ENCODE peak calls at places on chromosomes 13 and 19, in five cellular contexts. One of them, this sample, is unnamed.

GRCh38 chr19:6238643-6239281 is 41.0 kb downstream of the MLLT1 start:
- DNase-seq in fibroblast of the aortic adventitia: peak
- DNase-seq in astrocyte of the spinal cord: peak
- DNase-seq in astrocyte: peak
- DNase-seq in cardiac muscle cell: no peak
- DNase-seq in this sample: no peak

GRCh38 chr13:98632971-98633370 is 56.1 kb upstream of the STK24 start:
- DNase-seq in astrocyte of the spinal cord: peak
- DNase-seq in cardiac muscle cell: no peak
- DNase-seq in astrocyte: no peak
- DNase-seq in fibroblast of the aortic adventitia: no peak
- DNase-seq in this sample: no peak

GRCh38 chr13:94243551-94243950 is 235.9 kb downstream of the DCT start:
- DNase-seq in fibroblast of the aortic adventitia: no peak
- DNase-seq in cardiac muscle cell: no peak
- DNase-seq in astrocyte: peak
- DNase-seq in astrocyte of the spinal cord: no peak
- DNase-seq in this sample: no peak

GRCh38 chr19:48715681-48716171 is 3.8 kb downstream of the MAMSTR start:
- DNase-seq in astrocyte of the spinal cord: no peak
- DNase-seq in fibroblast of the aortic adventitia: peak
- DNase-seq in astrocyte: no peak
- DNase-seq in cardiac muscle cell: no peak
- DNase-seq in this sample: no peak

GRCh38 chr13:107476068-107476467 is 739.3 kb downstream of the LIG4 start:
- DNase-seq in astrocyte of the spinal cord: no peak
- DNase-seq in fibroblast of the aortic adventitia: peak
- DNase-seq in cardiac muscle cell: no peak
- DNase-seq in astrocyte: peak
- DNase-seq in this sample: no peak

GRCh38 chr19:45999653-46000121 is 4.4 kb downstream of the CCDC61 start:
- DNase-seq in astrocyte: no peak
- DNase-seq in cardiac muscle cell: no peak
- DNase-seq in fibroblast of the aortic adventitia: peak
- DNase-seq in astrocyte of the spinal cord: no peak
- DNase-seq in this sample: no peak

GRCh38 chr13:28117689-28118377 is 17.5 kb upstream of the FLT3 start:
- DNase-seq in astrocyte: no peak
- DNase-seq in cardiac muscle cell: no peak
- DNase-seq in fibroblast of the aortic adventitia: peak
- DNase-seq in astrocyte of the spinal cord: no peak
- DNase-seq in this sample: no peak

GRCh38 chr13:83297591-83298305 is 584.5 kb downstream of the SLITRK1 start:
- DNase-seq in cardiac muscle cell: no peak
- DNase-seq in fibroblast of the aortic adventitia: no peak
- DNase-seq in astrocyte: no peak
- DNase-seq in astrocyte of the spinal cord: no peak
- DNase-seq in this sample: no peak

GRCh38 chr13:27353166-27353583 is 71.2 kb upstream of the GTF3A start:
- DNase-seq in astrocyte: peak
- DNase-seq in fibroblast of the aortic adventitia: peak
- DNase-seq in astrocyte of the spinal cord: peak
- DNase-seq in cardiac muscle cell: no peak
- DNase-seq in this sample: no peak

GRCh38 chr19:49333426-49334288 is 1.5 kb upstream of the CD37 start:
- DNase-seq in fibroblast of the aortic adventitia: no peak
- DNase-seq in astrocyte: no peak
- DNase-seq in astrocyte of the spinal cord: no peak
- DNase-seq in cardiac muscle cell: no peak
- DNase-seq in this sample: no peak

GRCh38 chr13:26184791-26185250 is 37.3 kb downstream of the RNF6 start:
- DNase-seq in astrocyte of the spinal cord: peak
- DNase-seq in fibroblast of the aortic adventitia: peak
- DNase-seq in astrocyte: peak
- DNase-seq in cardiac muscle cell: peak
- DNase-seq in this sample: peak

GRCh38 chr13:78409172-78409571 is 194.2 kb downstream of the POU4F1 start:
- DNase-seq in cardiac muscle cell: no peak
- DNase-seq in fibroblast of the aortic adventitia: no peak
- DNase-seq in astrocyte of the spinal cord: no peak
- DNase-seq in astrocyte: no peak
- DNase-seq in this sample: no peak

GRCh38 chr19:38648789-38649304 is 1.4 kb downstream of the ACTN4 start:
- DNase-seq in fibroblast of the aortic adventitia: no peak
- DNase-seq in astrocyte of the spinal cord: no peak
- DNase-seq in astrocyte: no peak
- DNase-seq in cardiac muscle cell: no peak
- DNase-seq in this sample: no peak

GRCh38 chr13:114161644-114162532 is 17.2 kb upstream of the CFAP97D2 start:
- DNase-seq in astrocyte: peak
- DNase-seq in cardiac muscle cell: no peak
- DNase-seq in astrocyte of the spinal cord: no peak
- DNase-seq in fibroblast of the aortic adventitia: no peak
- DNase-seq in this sample: no peak

GRCh38 chr13:113084094-113084942 is 21.3 kb upstream of the F7 start:
- DNase-seq in astrocyte of the spinal cord: no peak
- DNase-seq in cardiac muscle cell: no peak
- DNase-seq in astrocyte: no peak
- DNase-seq in fibroblast of the aortic adventitia: no peak
- DNase-seq in this sample: no peak

GRCh38 chr19:2798733-2799132 is 13.4 kb downstream of the THOP1 start:
- DNase-seq in astrocyte: no peak
- DNase-seq in astrocyte of the spinal cord: no peak
- DNase-seq in fibroblast of the aortic adventitia: peak
- DNase-seq in cardiac muscle cell: peak
- DNase-seq in this sample: no peak

GRCh38 chr19:9531933-9532332 is 6.5 kb downstream of the ZNF426 start:
- DNase-seq in cardiac muscle cell: no peak
- DNase-seq in astrocyte of the spinal cord: no peak
- DNase-seq in fibroblast of the aortic adventitia: no peak
- DNase-seq in astrocyte: no peak
- DNase-seq in this sample: no peak

GRCh38 chr13:60571571-60571970 is 174.6 kb downstream of the TDRD3 start:
- DNase-seq in astrocyte of the spinal cord: no peak
- DNase-seq in cardiac muscle cell: no peak
- DNase-seq in fibroblast of the aortic adventitia: no peak
- DNase-seq in astrocyte: no peak
- DNase-seq in this sample: no peak
- H3K4me3 ChIP-seq in astrocyte of the spinal cord: no peak
- H3K4me3 ChIP-seq in cardiac muscle cell: no peak
- H3K4me3 ChIP-seq in fibroblast of the aortic adventitia: no peak
- H3K4me3 ChIP-seq in astrocyte: no peak
- H3K4me3 ChIP-seq in this sample: no peak

DNA sequence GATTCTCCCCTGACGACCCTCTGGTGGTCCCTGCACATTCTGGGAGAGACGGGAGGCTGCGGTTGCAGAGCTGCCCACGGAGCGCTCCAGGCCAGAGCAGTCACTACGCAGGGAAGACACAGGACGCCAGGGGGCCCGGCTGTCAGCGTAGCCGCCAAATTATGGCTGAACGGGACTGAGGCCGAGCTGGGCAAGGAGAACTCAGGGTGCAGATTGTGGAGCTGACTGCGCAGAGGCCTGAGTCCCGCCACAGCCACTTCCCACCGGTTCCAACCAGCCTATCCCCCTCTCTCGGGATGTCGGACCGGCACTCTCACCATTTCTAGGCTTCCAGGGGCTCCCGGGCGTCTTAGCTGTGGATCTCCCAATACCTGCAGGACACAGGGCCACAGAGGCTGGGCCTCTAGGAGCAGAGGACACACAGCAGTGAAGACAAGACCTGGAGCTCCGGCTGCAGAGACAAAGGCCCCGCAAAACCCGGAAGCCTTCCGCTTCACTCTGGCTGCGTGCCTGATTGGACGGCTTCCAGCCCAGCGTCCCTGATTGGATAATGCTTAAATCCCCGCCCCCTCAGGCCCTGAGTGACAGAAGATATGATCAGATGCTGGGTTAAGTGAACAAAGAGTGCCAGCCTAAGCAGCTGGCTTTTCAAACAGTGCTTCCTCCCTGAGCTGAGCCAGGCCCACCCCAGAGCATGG is at the start of gene ZNF737:
- DNase-seq in cardiac muscle cell: peak
- DNase-seq in astrocyte of the spinal cord: peak
- DNase-seq in astrocyte: peak
- DNase-seq in fibroblast of the aortic adventitia: peak
- DNase-seq in this sample: peak
- TF ChIP-seq CTCF in cardiac muscle cell: peak
- TF ChIP-seq CTCF in astrocyte of the spinal cord: peak
- TF ChIP-seq CTCF in astrocyte: no peak
- TF ChIP-seq CTCF in fibroblast of the aortic adventitia: peak
- TF ChIP-seq CTCF in this sample: peak

GRCh38 chr19:17266975-17267788 is at the start of gene BABAM1:
- DNase-seq in astrocyte: peak
- DNase-seq in astrocyte of the spinal cord: peak
- DNase-seq in fibroblast of the aortic adventitia: peak
- DNase-seq in cardiac muscle cell: peak
- DNase-seq in this sample: peak

GRCh38 chr19:17264641-17264979 is at the start of gene USHBP1:
- DNase-seq in fibroblast of the aortic adventitia: no peak
- DNase-seq in cardiac muscle cell: no peak
- DNase-seq in astrocyte of the spinal cord: no peak
- DNase-seq in astrocyte: no peak
- DNase-seq in this sample: no peak

GRCh38 chr19:17266026-17266425 is 1.2 kb upstream of the BABAM1 start:
- DNase-seq in astrocyte of the spinal cord: no peak
- DNase-seq in cardiac muscle cell: no peak
- DNase-seq in astrocyte: no peak
- DNase-seq in fibroblast of the aortic adventitia: no peak
- DNase-seq in this sample: no peak

GRCh38 chr19:17266589-17266974 is 661 bp upstream of the BABAM1 start:
- DNase-seq in fibroblast of the aortic adventitia: no peak
- DNase-seq in cardiac muscle cell: no peak
- DNase-seq in astrocyte: no peak
- DNase-seq in astrocyte of the spinal cord: no peak
- DNase-seq in this sample: no peak

GRCh38 chr19:17268754-17269153 is 1.5 kb downstream of the BABAM1 start:
- DNase-seq in cardiac muscle cell: no peak
- DNase-seq in astrocyte: no peak
- DNase-seq in astrocyte of the spinal cord: no peak
- DNase-seq in fibroblast of the aortic adventitia: no peak
- DNase-seq in this sample: no peak
- H3K4me3 ChIP-seq in cardiac muscle cell: no peak
- H3K4me3 ChIP-seq in astrocyte: no peak
- H3K4me3 ChIP-seq in astrocyte of the spinal cord: no peak
- H3K4me3 ChIP-seq in fibroblast of the aortic adventitia: no peak
- H3K4me3 ChIP-seq in this sample: peak

DNA sequence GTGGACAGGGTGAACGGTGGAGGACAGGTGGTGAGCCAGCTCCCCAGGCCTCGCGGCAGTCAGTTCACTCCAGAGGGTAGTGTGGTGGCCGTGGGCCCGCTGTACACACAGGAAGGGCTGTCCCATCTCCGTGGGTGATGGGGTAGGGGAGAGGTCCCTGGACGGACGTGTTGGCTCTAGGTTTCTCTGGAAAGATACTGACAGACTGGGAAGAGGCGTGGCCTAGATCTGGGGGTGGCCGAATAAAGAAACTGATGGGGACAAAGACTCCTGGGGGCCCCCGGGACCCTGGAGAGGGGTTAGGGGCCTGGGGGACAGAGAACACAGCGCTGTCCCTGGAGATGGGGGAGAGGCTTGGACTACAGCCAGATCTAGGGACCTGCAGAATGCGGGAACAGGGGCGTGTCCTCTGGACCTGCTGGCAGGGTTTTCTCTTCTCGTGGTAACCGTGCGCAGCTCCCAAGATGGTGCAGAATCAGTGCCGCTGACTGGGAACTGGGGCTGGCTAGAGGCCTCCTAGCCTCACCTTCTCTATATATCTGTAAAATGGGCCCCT is 4.0 kb upstream of the PRAM1 start:
- DNase-seq in cardiac muscle cell: no peak
- DNase-seq in astrocyte: no peak
- DNase-seq in fibroblast of the aortic adventitia: no peak
- DNase-seq in astrocyte of the spinal cord: no peak
- DNase-seq in this sample: no peak
- TF ChIP-seq CTCF in cardiac muscle cell: no peak
- TF ChIP-seq CTCF in astrocyte: no peak
- TF ChIP-seq CTCF in fibroblast of the aortic adventitia: no peak
- TF ChIP-seq CTCF in astrocyte of the spinal cord: no peak
- TF ChIP-seq CTCF in this sample: no peak

DNA sequence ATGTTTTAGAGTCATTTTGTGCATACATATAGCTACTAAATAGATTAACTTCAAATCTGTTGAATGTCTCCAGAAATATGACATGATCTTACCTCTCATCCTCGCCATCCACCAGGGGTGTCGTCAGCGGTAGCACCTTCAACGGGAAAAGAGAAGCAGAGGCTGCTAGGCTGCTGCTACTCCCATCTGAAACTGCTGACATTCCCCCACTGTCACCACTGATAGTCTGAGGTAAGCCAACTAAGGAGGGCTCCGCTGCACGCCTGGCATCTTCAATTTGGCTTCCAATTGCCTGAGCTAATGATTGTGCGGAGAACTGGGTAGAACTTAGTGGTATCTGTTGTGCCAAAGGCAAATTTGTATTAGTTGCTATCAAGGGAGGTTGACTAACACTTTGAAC is 3.1 kb downstream of the TSC22D1 start:
- DNase-seq in cardiac muscle cell: no peak
- DNase-seq in astrocyte: no peak
- DNase-seq in astrocyte of the spinal cord: no peak
- DNase-seq in fibroblast of the aortic adventitia: no peak
- DNase-seq in this sample: no peak
- H3K4me3 ChIP-seq in cardiac muscle cell: peak
- H3K4me3 ChIP-seq in astrocyte: peak
- H3K4me3 ChIP-seq in astrocyte of the spinal cord: peak
- H3K4me3 ChIP-seq in fibroblast of the aortic adventitia: peak
- H3K4me3 ChIP-seq in this sample: peak